ENCODE peak calls at places on chromosomes 5 and 9, in seven cellular contexts. One of them, this sample, is unnamed.

GRCh38 chr5:107241841-107242240 is 428.9 kb downstream of the EFNA5 start:
- DNase-seq in CD14-positive monocyte: no peak
- DNase-seq in stimulated activated CD4-positive, alpha-beta T cell treated with anti-CD3 and anti-CD28 coated beads, Interleukin-2, amount 100 ng/mL, for 48 hours: no peak
- DNase-seq in cardiac septum: no peak
- DNase-seq in aorta: no peak
- DNase-seq in COR-L47: no peak
- DNase-seq in lower leg skin: no peak
- DNase-seq in this sample: no peak

GRCh38 chr5:18091758-18092157 is 457.5 kb downstream of the TAF11L14 start:
- DNase-seq in COR-L47: no peak
- DNase-seq in CD14-positive monocyte: no peak
- DNase-seq in stimulated activated CD4-positive, alpha-beta T cell treated with anti-CD3 and anti-CD28 coated beads, Interleukin-2, amount 100 ng/mL, for 48 hours: no peak
- DNase-seq in lower leg skin: no peak
- DNase-seq in aorta: no peak
- DNase-seq in cardiac septum: no peak
- DNase-seq in this sample: no peak

GRCh38 chr5:72408602-72409001 is 88.4 kb downstream of the PTCD2 start:
- DNase-seq in cardiac septum: no peak
- DNase-seq in CD14-positive monocyte: no peak
- DNase-seq in stimulated activated CD4-positive, alpha-beta T cell treated with anti-CD3 and anti-CD28 coated beads, Interleukin-2, amount 100 ng/mL, for 48 hours: no peak
- DNase-seq in lower leg skin: no peak
- DNase-seq in COR-L47: no peak
- DNase-seq in aorta: no peak
- DNase-seq in this sample: no peak

GRCh38 chr9:130172858-130173461 is 756 bp downstream of the NCS1 start:
- DNase-seq in COR-L47: peak; percentile 28
- DNase-seq in stimulated activated CD4-positive, alpha-beta T cell treated with anti-CD3 and anti-CD28 coated beads, Interleukin-2, amount 100 ng/mL, for 48 hours: peak; percentile 32
- DNase-seq in CD14-positive monocyte: no peak
- DNase-seq in aorta: peak; percentile 74
- DNase-seq in cardiac septum: no peak
- DNase-seq in lower leg skin: no peak
- DNase-seq in this sample: no peak

GRCh38 chr9:13410566-13411031 is 131.1 kb upstream of the MPDZ start:
- DNase-seq in cardiac septum: no peak
- DNase-seq in stimulated activated CD4-positive, alpha-beta T cell treated with anti-CD3 and anti-CD28 coated beads, Interleukin-2, amount 100 ng/mL, for 48 hours: no peak
- DNase-seq in aorta: no peak
- DNase-seq in CD14-positive monocyte: no peak
- DNase-seq in COR-L47: no peak
- DNase-seq in lower leg skin: no peak
- DNase-seq in this sample: no peak

GRCh38 chr9:96279927-96280326 is 22.0 kb downstream of the HSD17B3 start:
- DNase-seq in CD14-positive monocyte: no peak
- DNase-seq in aorta: no peak
- DNase-seq in COR-L47: no peak
- DNase-seq in stimulated activated CD4-positive, alpha-beta T cell treated with anti-CD3 and anti-CD28 coated beads, Interleukin-2, amount 100 ng/mL, for 48 hours: no peak
- DNase-seq in lower leg skin: no peak
- DNase-seq in cardiac septum: no peak
- DNase-seq in this sample: no peak

GRCh38 chr9:11319477-11320060 is 706.8 kb upstream of the PTPRD start:
- DNase-seq in cardiac septum: no peak
- DNase-seq in CD14-positive monocyte: no peak
- DNase-seq in aorta: no peak
- DNase-seq in lower leg skin: no peak
- DNase-seq in COR-L47: peak; percentile 55
- DNase-seq in stimulated activated CD4-positive, alpha-beta T cell treated with anti-CD3 and anti-CD28 coated beads, Interleukin-2, amount 100 ng/mL, for 48 hours: no peak
- DNase-seq in this sample: no peak

GRCh38 chr5:132952829-132953228 is 10.6 kb downstream of the AFF4 start:
- DNase-seq in aorta: no peak
- DNase-seq in cardiac septum: no peak
- DNase-seq in lower leg skin: no peak
- DNase-seq in stimulated activated CD4-positive, alpha-beta T cell treated with anti-CD3 and anti-CD28 coated beads, Interleukin-2, amount 100 ng/mL, for 48 hours: no peak
- DNase-seq in COR-L47: no peak
- DNase-seq in CD14-positive monocyte: no peak
- DNase-seq in this sample: no peak

GRCh38 chr5:33311893-33312292 is 128.9 kb upstream of the TARS1 start:
- DNase-seq in COR-L47: no peak
- DNase-seq in aorta: no peak
- DNase-seq in stimulated activated CD4-positive, alpha-beta T cell treated with anti-CD3 and anti-CD28 coated beads, Interleukin-2, amount 100 ng/mL, for 48 hours: no peak
- DNase-seq in CD14-positive monocyte: no peak
- DNase-seq in lower leg skin: no peak
- DNase-seq in cardiac septum: no peak
- DNase-seq in this sample: no peak

GRCh38 chr9:100352201-100352726 is 478 bp downstream of the TEX10 start:
- DNase-seq in aorta: peak; percentile 62
- DNase-seq in cardiac septum: peak; percentile 77
- DNase-seq in stimulated activated CD4-positive, alpha-beta T cell treated with anti-CD3 and anti-CD28 coated beads, Interleukin-2, amount 100 ng/mL, for 48 hours: peak; percentile 5
- DNase-seq in CD14-positive monocyte: peak; percentile 46
- DNase-seq in COR-L47: no peak
- DNase-seq in lower leg skin: peak; percentile 27
- DNase-seq in this sample: peak; percentile 5

GRCh38 chr5:148443998-148444397 is 60.2 kb downstream of the FBXO38 start:
- DNase-seq in cardiac septum: no peak
- DNase-seq in stimulated activated CD4-positive, alpha-beta T cell treated with anti-CD3 and anti-CD28 coated beads, Interleukin-2, amount 100 ng/mL, for 48 hours: peak; percentile 53
- DNase-seq in CD14-positive monocyte: no peak
- DNase-seq in COR-L47: peak; percentile 46
- DNase-seq in lower leg skin: peak; percentile 38
- DNase-seq in aorta: no peak
- DNase-seq in this sample: peak; percentile 18

GRCh38 chr9:16705121-16705604 is 165.3 kb downstream of the BNC2 start:
- DNase-seq in aorta: peak; percentile 94
- DNase-seq in lower leg skin: peak; percentile 73
- DNase-seq in CD14-positive monocyte: no peak
- DNase-seq in COR-L47: no peak
- DNase-seq in cardiac septum: peak; percentile 85
- DNase-seq in stimulated activated CD4-positive, alpha-beta T cell treated with anti-CD3 and anti-CD28 coated beads, Interleukin-2, amount 100 ng/mL, for 48 hours: no peak
- DNase-seq in this sample: no peak

GRCh38 chr9:125747053-125747764 is at the start of gene PBX3:
- DNase-seq in lower leg skin: no peak
- DNase-seq in CD14-positive monocyte: peak; percentile 45
- DNase-seq in COR-L47: peak; percentile 36
- DNase-seq in cardiac septum: peak; percentile 82
- DNase-seq in aorta: peak; percentile 62
- DNase-seq in stimulated activated CD4-positive, alpha-beta T cell treated with anti-CD3 and anti-CD28 coated beads, Interleukin-2, amount 100 ng/mL, for 48 hours: peak; percentile 15
- DNase-seq in this sample: peak; percentile 5

GRCh38 chr5:68924490-68925145 is 169.2 kb upstream of the SLC30A5 start:
- DNase-seq in CD14-positive monocyte: no peak
- DNase-seq in COR-L47: no peak
- DNase-seq in stimulated activated CD4-positive, alpha-beta T cell treated with anti-CD3 and anti-CD28 coated beads, Interleukin-2, amount 100 ng/mL, for 48 hours: no peak
- DNase-seq in lower leg skin: no peak
- DNase-seq in cardiac septum: no peak
- DNase-seq in aorta: no peak
- DNase-seq in this sample: no peak

GRCh38 chr5:97143715-97144114 is 1.3 kb upstream of the LIX1 start:
- DNase-seq in stimulated activated CD4-positive, alpha-beta T cell treated with anti-CD3 and anti-CD28 coated beads, Interleukin-2, amount 100 ng/mL, for 48 hours: no peak
- DNase-seq in aorta: no peak
- DNase-seq in COR-L47: no peak
- DNase-seq in lower leg skin: no peak
- DNase-seq in cardiac septum: no peak
- DNase-seq in CD14-positive monocyte: no peak
- DNase-seq in this sample: no peak

This sample was measured in central memory CD4-positive, alpha-beta T cell.